ENCODE peak calls at places on chromosomes 2 and 18, in six cellular contexts. J is stimulated activated CD4-positive, alpha-beta T cell treated with anti-CD3 and anti-CD28 coated beads, Interleukin-12 subunit alpha, Interleukin-12 subunit beta, amount 100 ng/mL, for 48 hours; I is NCI-H1694 treated with DMSO at 0.1 percent for 48 hours; M is left cardiac atrium; X is aorta; O is nephron progenitor cell. Y is an unnamed sample.

GRCh38 chr2:8119782-8120551 is 561.9 kb upstream of the ID2 start:
- DNase-seq in J (no peak), I (no peak), M (no peak), X (no peak), O (no peak), Y (peak)

GRCh38 chr18:68734311-68734710 is 19.4 kb upstream of the TMX3 start:
- DNase-seq in J (no peak), I (no peak), M (no peak), X (no peak), O (no peak), Y (no peak)

GRCh38 chr2:9269695-9270365 is 63.2 kb downstream of the ASAP2 start:
- DNase-seq in J (no peak), I (no peak), M (no peak), X (no peak), O (no peak), Y (no peak)

GRCh38 chr18:34158881-34159690 is 65.6 kb downstream of the NOL4 start:
- DNase-seq in J (no peak), I (peak), M (peak), X (peak), O (peak), Y (no peak)

GRCh38 chr2:218367415-218368149 is 10.9 kb downstream of the CATIP start:
- DNase-seq in J (peak), I (no peak), M (peak), X (peak), O (peak), Y (peak)

GRCh38 chr2:46550686-46551404 is 71.5 kb downstream of the TMEM247 start:
- DNase-seq in J (no peak), I (no peak), M (no peak), X (no peak), O (no peak), Y (no peak)

GRCh38 chr18:58615150-58616132 is 13.4 kb downstream of the ALPK2 start:
- DNase-seq in J (peak), I (no peak), M (no peak), X (no peak), O (no peak), Y (peak)

GRCh38 chr18:24766376-24766775 is 305.9 kb downstream of the HRH4 start:
- DNase-seq in J (no peak), I (no peak), M (no peak), X (no peak), O (no peak), Y (no peak)

GRCh38 chr18:10029711-10030110 is 115.9 kb downstream of the VAPA start:
- DNase-seq in J (no peak), I (no peak), M (peak), X (no peak), O (no peak), Y (no peak)

GRCh38 chr2:230794472-230794871 is 70.3 kb upstream of the ITM2C start:
- DNase-seq in J (no peak), I (no peak), M (no peak), X (no peak), O (no peak), Y (peak)

GRCh38 chr2:238584617-238585016 is 157.9 kb downstream of the ASB1 start:
- DNase-seq in J (no peak), I (no peak), M (no peak), X (no peak), O (no peak), Y (no peak)

GRCh38 chr2:164523726-164524125 is 97.6 kb downstream of the GRB14 start:
- DNase-seq in J (no peak), I (no peak), M (no peak), X (no peak), O (no peak), Y (no peak)

GRCh38 chr2:216830346-216830745 is 29.5 kb downstream of the TNP1 start:
- DNase-seq in J (no peak), I (no peak), M (no peak), X (no peak), O (no peak), Y (no peak)

GRCh38 chr2:108412995-108413726 is 35.4 kb downstream of the SULT1C4 start:
- DNase-seq in J (no peak), I (no peak), M (no peak), X (no peak), O (no peak), Y (no peak)

GRCh38 chr2:39538713-39539112 is 101.6 kb upstream of the MAP4K3 start:
- DNase-seq in J (no peak), I (no peak), M (no peak), X (no peak), O (no peak), Y (no peak)